ENCODE peak calls at places on chromosomes 1 and 21, in ten cellular contexts. Q is esophagus squamous epithelium, Z is stomach, I is ovary, G is sigmoid colon, R is uterus, M is GM12878, W is adrenal gland, J is IMR-90, F is tibial nerve. K is an unnamed sample. For H3K27me3, the result is how much of the 10 kb centered on the place peaks cover.

GRCh38 chr1:43019226-43019625 is 60.6 kb upstream of the SLC2A1 start:
- DNase-seq in W (no peak), J (no peak), F (no peak), G (no peak), I (no peak), M (no peak), Q (no peak), Z (no peak), R (no peak), K (no peak)

GRCh38 chr1:234572966-234573365 is 37.0 kb downstream of the IRF2BP2 start:
- DNase-seq in J (no peak), M (no peak), I (no peak), R (no peak), Z (no peak), F (no peak), G (no peak), W (no peak), Q (no peak), K (no peak)

GRCh38 chr1:151314137-151314875 is 12.9 kb downstream of the PI4KB start:
- DNase-seq in G (peak), R (peak), F (peak), I (peak), J (peak), M (no peak), W (peak), Z (peak), Q (no peak), K (peak)

GRCh38 chr1:46673749-46674182 is 2.1 kb downstream of the TEX38 start:
- DNase-seq in W (peak), I (no peak), F (no peak), M (no peak), Q (no peak), R (no peak), Z (no peak), J (peak), G (no peak), K (no peak)

GRCh38 chr21:45861156-45861870 is 120.3 kb upstream of the COL6A1 start:
- DNase-seq in M (no peak), F (no peak), G (no peak), I (no peak), W (no peak), R (no peak), J (no peak), Q (no peak), Z (no peak), K (no peak)

GRCh38 chr1:169109561-169110134 is 3.2 kb downstream of the ATP1B1 start:
- DNase-seq in W (peak), J (peak), R (peak), Z (peak), I (peak), G (peak), Q (no peak), F (no peak), M (no peak), K (peak)

GRCh38 chr1:43822040-43822439 is 111.6 kb upstream of the ARTN start:
- DNase-seq in I (no peak), Z (no peak), J (peak), W (peak), Q (no peak), M (no peak), R (peak), F (peak), G (peak), K (peak)

GRCh38 chr1:114648503-114648902 is 21.3 kb downstream of the DENND2C start:
- DNase-seq in Z (no peak), M (no peak), W (no peak), G (no peak), Q (no peak), J (no peak), F (no peak), R (no peak), I (no peak), K (no peak)

GRCh38 chr21:35048706-35049617 is at the start of gene RUNX1:
- DNase-seq in F (peak), W (peak), Q (peak), Z (peak), G (no peak), I (no peak), J (peak), R (no peak), M (peak), K (peak)

GRCh38 chr1:12276225-12276624 is 46.4 kb downstream of the VPS13D start:
- DNase-seq in J (peak), M (no peak), R (peak), W (peak), G (peak), Z (peak), F (no peak), I (no peak), Q (no peak), K (no peak)

GRCh38 chr1:16158993-16159831 is 3.3 kb upstream of the EPHA2 start:
- DNase-seq in G (no peak), Z (no peak), M (no peak), W (no peak), R (no peak), Q (no peak), J (no peak), I (no peak), F (no peak), K (no peak)

GRCh38 chr1:44276901-44277300 is 63.6 kb downstream of the DMAP1 start:
- DNase-seq in F (no peak), W (no peak), R (no peak), Q (no peak), I (no peak), Z (no peak), G (no peak), J (peak), M (no peak), K (no peak)

GRCh38 chr1:232426801-232427200 is 203.1 kb downstream of the SIPA1L2 start:
- DNase-seq in I (no peak), Q (no peak), Z (no peak), W (no peak), R (no peak), G (no peak), M (no peak), J (peak), F (no peak), K (no peak)

GRCh38 chr1:199786695-199787094 is 240.8 kb upstream of the NR5A2 start:
- DNase-seq in W (no peak), Q (no peak), M (no peak), F (no peak), R (no peak), J (no peak), Z (no peak), I (no peak), G (no peak), K (no peak)

GRCh38 chr1:114861384-114861783 is 6.7 kb downstream of the SYCP1 start:
- DNase-seq in F (no peak), M (no peak), J (no peak), I (no peak), R (no peak), Q (no peak), Z (no peak), G (no peak), W (no peak), K (no peak)

GRCh38 chr1:63004868-63005267 is 220.9 kb downstream of the ATG4C start:
- DNase-seq in I (no peak), M (no peak), J (no peak), R (no peak), F (no peak), W (no peak), G (no peak), Z (no peak), Q (no peak), K (no peak)

GRCh38 chr1:177948336-177948972 is 21.4 kb downstream of the SEC16B start:
- DNase-seq in R (peak), Q (no peak), W (peak), F (peak), M (no peak), J (peak), G (peak), I (peak), Z (peak), K (peak)

GRCh38 chr1:224338150-224338838 is 8.3 kb upstream of the NVL start:
- DNase-seq in J (no peak), Z (no peak), G (no peak), I (no peak), Q (no peak), F (no peak), M (no peak), W (no peak), R (no peak), K (no peak)

GRCh38 chr1:186923434-186923833 is 94.7 kb downstream of the PLA2G4A start:
- DNase-seq in I (no peak), Z (no peak), Q (no peak), G (no peak), J (no peak), R (no peak), M (no peak), W (no peak), F (no peak), K (no peak)

GRCh38 chr1:183989078-183989577 is 48.4 kb downstream of the COLGALT2 start:
- DNase-seq in F (no peak), J (peak), R (peak), M (peak), Z (no peak), Q (no peak), W (peak), I (no peak), G (no peak), K (peak)

GRCh38 chr1:199272690-199273089 is 633.9 kb downstream of the PTPRC start:
- DNase-seq in J (peak), M (peak), F (no peak), Z (peak), Q (no peak), R (no peak), G (no peak), I (no peak), W (peak), K (no peak)

GRCh38 chr21:44865561-44866280 is 7.8 kb downstream of the PTTG1IP start:
- DNase-seq in I (no peak), J (no peak), W (no peak), R (no peak), Z (peak), M (no peak), Q (no peak), G (peak), F (no peak), K (no peak)

GRCh38 chr1:24216254-24216653 is 29.2 kb upstream of the IFNLR1 start:
- DNase-seq in F (no peak), I (no peak), G (no peak), M (no peak), W (no peak), Q (no peak), R (peak), Z (peak), J (no peak), K (no peak)

GRCh38 chr1:6544831-6545230 is 9.5 kb downstream of the NOL9 start:
- DNase-seq in J (peak), W (peak), G (no peak), I (no peak), M (no peak), Q (no peak), Z (no peak), F (no peak), R (no peak), K (no peak)

GRCh38 chr1:243312962-243313634 is 57.3 kb downstream of the SDCCAG8 start:
- DNase-seq in W (no peak), R (no peak), Q (no peak), F (no peak), Z (no peak), J (no peak), M (peak), G (no peak), I (no peak), K (no peak)

GRCh38 chr1:34315974-34316373 is 139.3 kb downstream of the C1orf94 start:
- DNase-seq in W (no peak), G (no peak), I (no peak), Q (no peak), J (no peak), R (no peak), Z (no peak), F (no peak), M (no peak), K (no peak)

GRCh38 chr1:207421078-207421477 is 33.0 kb upstream of the CR2 start:
- DNase-seq in Q (no peak), M (no peak), R (no peak), G (no peak), J (no peak), Z (no peak), I (no peak), W (no peak), F (no peak), K (no peak)

GRCh38 chr1:236451796-236452373 is 57.8 kb downstream of the EDARADD start:
- DNase-seq in R (no peak), G (no peak), J (no peak), I (no peak), W (peak), F (no peak), Z (peak), Q (no peak), M (no peak), K (no peak)

GRCh38 chr1:173285046-173285445 is 77.9 kb upstream of the TNFSF4 start:
- DNase-seq in W (no peak), F (no peak), I (no peak), M (no peak), G (no peak), R (no peak), Z (no peak), J (no peak), Q (no peak), K (no peak)

GRCh38 chr1:205325334-205325884 is 3.9 kb upstream of the NUAK2 start:
- DNase-seq in Z (peak), F (peak), J (peak), I (no peak), M (peak), W (peak), Q (no peak), G (peak), R (peak), K (peak)

GRCh38 chr1:86773331-86774288 is 69.2 kb downstream of the SH3GLB1 start:
- DNase-seq in W (no peak), R (no peak), I (no peak), Z (no peak), Q (no peak), M (no peak), J (peak), G (no peak), F (no peak), K (no peak)

GRCh38 chr21:33028759-33029511 is 3.2 kb downstream of the OLIG2 start:
- DNase-seq in M (no peak), W (peak), I (no peak), Q (no peak), F (no peak), J (peak), G (peak), Z (no peak), R (no peak), K (no peak)

GRCh38 chr1:61047061-61047460 is 35.3 kb upstream of the NFIA start:
- DNase-seq in W (no peak), I (no peak), J (no peak), Z (no peak), M (no peak), G (no peak), F (no peak), Q (no peak), R (no peak), K (no peak)
- H3K27me3 ChIP-seq in W (under half), I (under half), J (under half), Z (under half), M (under half), G (under half), F (under half), Q (under half), R (under half), K (under half)

GRCh38 chr1:153984125-153984899 is 1.8 kb downstream of the RAB13 start:
- DNase-seq in W (no peak), F (no peak), M (no peak), R (no peak), I (no peak), Z (no peak), Q (no peak), G (no peak), J (no peak), K (no peak)

GRCh38 chr1:153985984-153986761 is at the start of gene RAB13:
- DNase-seq in W (peak), F (peak), J (peak), G (peak), M (no peak), I (peak), Q (no peak), R (peak), Z (peak), K (peak)

GRCh38 chr1:153990468-153991150 is at the start of gene RPS27:
- DNase-seq in W (peak), I (peak), M (peak), R (peak), F (peak), J (peak), Q (peak), Z (peak), G (peak), K (peak)

GRCh38 chr1:153987621-153988020 is 1.5 kb upstream of the RAB13 start:
- DNase-seq in J (no peak), R (no peak), Q (no peak), M (no peak), F (no peak), Z (no peak), G (no peak), I (no peak), W (no peak), K (no peak)

GRCh38 chr1:153985341-153985912 is 712 bp downstream of the RAB13 start:
- DNase-seq in Z (no peak), R (peak), W (peak), G (peak), J (peak), Q (no peak), I (peak), M (no peak), F (peak), K (peak)
- TF ChIP-seq POLR2A in Z (no peak), R (no peak), W (no peak), G (no peak), J (peak), Q (peak), I (peak), M (no peak), F (no peak), K (no peak)

GRCh38 chr1:3465935-3466321 is 11.5 kb downstream of the ARHGEF16 start:
- DNase-seq in I (no peak), J (no peak), F (no peak), M (no peak), Q (no peak), R (no peak), G (peak), W (no peak), Z (no peak), K (no peak)
- H3K27me3 ChIP-seq in I (under half), J (under half), F (under half), M (under half), Q (under half), R (under half), G (under half), W (under half), Z (under half), K (under half)

GRCh38 chr1:58779837-58780585 is 3.8 kb downstream of the JUN start:
- DNase-seq in F (peak), G (peak), R (peak), Q (no peak), W (peak), J (peak), Z (peak), I (peak), M (no peak), K (no peak)
- TF ChIP-seq POLR2A in F (no peak), G (peak), R (no peak), Q (peak), W (peak), J (peak), Z (no peak), I (peak), M (no peak), K (no peak)

DNA sequence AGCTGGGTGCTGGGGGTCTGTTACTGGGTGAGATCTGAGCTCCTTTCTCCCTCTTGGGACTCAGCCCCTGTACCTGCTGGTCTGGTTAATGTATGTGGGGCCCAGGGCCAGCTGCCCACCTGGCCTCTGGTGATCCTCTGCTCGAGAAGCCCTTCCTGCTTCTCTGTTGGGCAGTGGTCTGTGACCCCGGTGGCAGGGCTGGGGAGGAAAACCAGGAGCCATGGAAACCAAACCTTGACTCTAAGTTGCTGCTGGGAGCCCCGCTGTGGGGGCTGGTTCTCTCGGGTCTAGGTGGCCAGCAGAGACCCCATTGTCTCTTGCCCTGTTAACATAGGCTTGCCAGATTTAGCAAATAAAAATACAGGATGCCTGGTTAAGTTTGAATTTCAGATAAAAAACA is 1.3 kb downstream of the PADI1 start:
- DNase-seq in M (no peak), F (no peak), J (no peak), W (no peak), Z (no peak), Q (no peak), G (no peak), R (no peak), I (no peak), K (no peak)
- H3K27me3 ChIP-seq in M (under half), F (under half), J (under half), W (under half), Z (under half), Q (under half), G (under half), R (under half), I (under half), K (under half)

DNA sequence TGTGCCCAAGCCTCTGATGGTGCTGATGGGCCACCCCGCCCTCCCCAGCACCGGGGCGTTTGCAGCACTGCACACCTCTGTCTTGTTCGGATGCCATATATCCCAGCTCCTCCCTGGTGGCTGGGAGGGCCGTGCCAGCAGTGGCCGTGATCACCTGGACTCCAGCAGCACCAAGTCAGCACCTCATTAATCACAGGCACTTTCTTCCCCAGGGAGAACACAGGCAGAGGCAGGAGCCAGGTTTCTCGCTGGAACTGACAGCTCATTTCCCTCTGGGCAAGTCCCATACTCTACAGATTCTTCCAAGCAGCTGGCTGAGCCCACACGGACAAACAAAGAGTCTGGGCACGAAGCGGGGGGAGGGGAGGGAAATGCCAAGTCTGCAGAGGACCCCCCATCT is 141.7 kb upstream of the EDN2 start:
- DNase-seq in G (peak), M (no peak), R (no peak), F (no peak), W (no peak), Q (no peak), Z (no peak), J (peak), I (no peak), K (peak)
- TF ChIP-seq POLR2A in G (no peak), M (no peak), R (no peak), F (no peak), W (no peak), Q (no peak), Z (no peak), J (no peak), I (no peak), K (no peak)

K was measured in gastrocnemius medialis.